ENCODE peak calls at places on chromosomes 11 and 22, in five cellular contexts. I is retina; X is activated T-cell treated with anti-CD3 and anti-CD28 coated beads, Interleukin-2, amount 50 U/mL, for 1 hour; O is activated CD4-positive, alpha-beta T cell treated with anti-CD3 and anti-CD28 coated beads for 24 hours; V is SW480. N is an unnamed sample.

GRCh38 chr22:45441158-45441557 is 27.7 kb downstream of the RIBC2 start:
- DNase-seq in I (peak; percentile 63), V (peak; percentile 78), X (peak; percentile 38), O (no peak), N (no peak)

GRCh38 chr22:27183474-27183873 is 526.1 kb downstream of the MIAT start:
- DNase-seq in O (no peak), X (no peak), V (no peak), I (no peak), N (no peak)

GRCh38 chr22:46250783-46251125 is 661 bp upstream of the CDPF1 start:
- DNase-seq in V (no peak), O (no peak), I (no peak), X (no peak), N (no peak)

GRCh38 chr11:27485930-27486773 is 13.6 kb upstream of the LGR4 start:
- DNase-seq in V (peak; percentile 62), I (no peak), X (no peak), O (no peak), N (peak; percentile 45)

GRCh38 chr11:27046956-27047355 is 6.3 kb downstream of the BBOX1 start:
- DNase-seq in V (no peak), I (no peak), O (no peak), X (no peak), N (no peak)

GRCh38 chr11:96254087-96254486 is 88.9 kb downstream of the MAML2 start:
- DNase-seq in O (no peak), X (no peak), I (no peak), V (peak; percentile 91), N (no peak)

GRCh38 chr11:73372371-73372993 is 3.7 kb upstream of the RELT start:
- DNase-seq in X (no peak), I (no peak), O (no peak), V (no peak), N (no peak)

GRCh38 chr11:88535916-88536547 is 198.5 kb upstream of the CTSC start:
- DNase-seq in X (no peak), I (no peak), O (no peak), V (peak; percentile 87), N (no peak)

GRCh38 chr11:74069146-74070046 is 60.5 kb upstream of the UCP3 start:
- DNase-seq in I (no peak), O (no peak), X (no peak), V (no peak), N (no peak)

GRCh38 chr11:118619444-118620205 is 12.2 kb downstream of the PHLDB1 start:
- DNase-seq in O (no peak), X (no peak), V (peak; percentile 90), I (no peak), N (no peak)

GRCh38 chr11:68169442-68169841 is 43.7 kb downstream of the KMT5B start:
- DNase-seq in V (no peak), O (no peak), X (no peak), I (no peak), N (no peak)

GRCh38 chr11:30019481-30019880 is 2.7 kb upstream of the KCNA4 start:
- DNase-seq in X (no peak), O (no peak), I (no peak), V (no peak), N (no peak)

GRCh38 chr22:19406281-19406811 is 25.2 kb downstream of the HIRA start:
- DNase-seq in I (no peak), O (no peak), X (no peak), V (no peak), N (no peak)

GRCh38 chr22:17472886-17473285 is 90.4 kb upstream of the SLC25A18 start:
- DNase-seq in X (no peak), I (peak; percentile 66), V (no peak), O (no peak), N (no peak)

GRCh38 chr11:44746894-44747293 is 20.1 kb downstream of the TSPAN18 start:
- DNase-seq in I (no peak), V (no peak), X (no peak), O (no peak), N (no peak)

GRCh38 chr11:86209806-86210657 is 34.5 kb upstream of the EED start:
- DNase-seq in I (no peak), X (no peak), V (no peak), O (no peak), N (no peak)

GRCh38 chr11:14254533-14255530 is 104.2 kb downstream of the RRAS2 start:
- DNase-seq in V (no peak), O (no peak), X (no peak), I (no peak), N (no peak)

GRCh38 chr22:49763138-49763537 is 64.5 kb downstream of the BRD1 start:
- DNase-seq in I (no peak), X (no peak), O (no peak), V (no peak), N (no peak)

GRCh38 chr11:18457435-18457834 is 1.8 kb downstream of the LDHAL6A start:
- DNase-seq in V (peak; percentile 62), X (no peak), O (no peak), I (no peak), N (no peak)

GRCh38 chr11:119919656-119920055 is 190.7 kb upstream of the NECTIN1 start:
- DNase-seq in X (no peak), I (no peak), V (no peak), O (no peak), N (no peak)

N was measured in CD8-positive, alpha-beta T cell.